ENCODE peak calls at places on chromosomes 13 and 19, in four cellular contexts. One of them, this sample, is unnamed.

GRCh38 chr13:42334329-42334706 is 62.4 kb downstream of the AKAP11 start:
- DNase-seq in glutamatergic neuron: no peak
- DNase-seq in stomach: no peak
- DNase-seq in dorsolateral prefrontal cortex: no peak
- DNase-seq in this sample: no peak

GRCh38 chr19:7426986-7427385 is 61.8 kb downstream of the PEX11G start:
- DNase-seq in stomach: no peak
- DNase-seq in glutamatergic neuron: no peak
- DNase-seq in dorsolateral prefrontal cortex: no peak
- DNase-seq in this sample: no peak

GRCh38 chr19:14536926-14537692 is 7.7 kb downstream of the TECR start:
- DNase-seq in glutamatergic neuron: peak; percentile 60
- DNase-seq in dorsolateral prefrontal cortex: no peak
- DNase-seq in stomach: peak; percentile 87
- DNase-seq in this sample: no peak

GRCh38 chr13:112137144-112137543 is 70.2 kb downstream of the SOX1 start:
- DNase-seq in glutamatergic neuron: no peak
- DNase-seq in dorsolateral prefrontal cortex: no peak
- DNase-seq in stomach: peak; percentile 8
- DNase-seq in this sample: no peak

GRCh38 chr19:39968789-39969188 is 2.2 kb upstream of the PSMC4 start:
- DNase-seq in dorsolateral prefrontal cortex: no peak
- DNase-seq in glutamatergic neuron: no peak
- DNase-seq in stomach: peak; percentile 22
- DNase-seq in this sample: no peak

GRCh38 chr13:97574926-97575325 is 141.0 kb downstream of the RAP2A start:
- DNase-seq in glutamatergic neuron: peak; percentile 50
- DNase-seq in dorsolateral prefrontal cortex: no peak
- DNase-seq in stomach: no peak
- DNase-seq in this sample: no peak

GRCh38 chr19:11729586-11729985 is 9.2 kb downstream of the ZNF823 start:
- DNase-seq in glutamatergic neuron: no peak
- DNase-seq in stomach: no peak
- DNase-seq in dorsolateral prefrontal cortex: no peak
- DNase-seq in this sample: no peak

GRCh38 chr13:111122056-111122455 is 6.9 kb downstream of the ARHGEF7 start:
- DNase-seq in stomach: no peak
- DNase-seq in dorsolateral prefrontal cortex: no peak
- DNase-seq in glutamatergic neuron: peak; percentile 63
- DNase-seq in this sample: no peak

GRCh38 chr13:102405499-102406079 is 3.7 kb upstream of the FGF14 start:
- DNase-seq in dorsolateral prefrontal cortex: no peak
- DNase-seq in stomach: no peak
- DNase-seq in glutamatergic neuron: no peak
- DNase-seq in this sample: no peak

GRCh38 chr19:31070676-31071075 is 278.6 kb downstream of the TSHZ3 start:
- DNase-seq in glutamatergic neuron: no peak
- DNase-seq in dorsolateral prefrontal cortex: no peak
- DNase-seq in stomach: no peak
- DNase-seq in this sample: no peak

GRCh38 chr13:110650436-110650835 is 35.1 kb downstream of the NAXD start:
- DNase-seq in stomach: no peak
- DNase-seq in dorsolateral prefrontal cortex: no peak
- DNase-seq in glutamatergic neuron: no peak
- DNase-seq in this sample: no peak

GRCh38 chr19:57302020-57302465 is 18.2 kb upstream of the ZNF543 start:
- DNase-seq in dorsolateral prefrontal cortex: no peak
- DNase-seq in stomach: no peak
- DNase-seq in glutamatergic neuron: no peak
- DNase-seq in this sample: no peak

GRCh38 chr19:44905437-44906160 is at the start of gene APOE:
- DNase-seq in glutamatergic neuron: no peak
- DNase-seq in dorsolateral prefrontal cortex: no peak
- DNase-seq in stomach: no peak
- DNase-seq in this sample: no peak

GRCh38 chr19:40433391-40434216 is 7.8 kb upstream of the SERTAD1 start:
- DNase-seq in stomach: peak; percentile 91
- DNase-seq in dorsolateral prefrontal cortex: peak; percentile 62
- DNase-seq in glutamatergic neuron: peak; percentile 87
- DNase-seq in this sample: peak; percentile 55

GRCh38 chr13:93724187-93724586 is 497.6 kb downstream of the GPC6 start:
- DNase-seq in glutamatergic neuron: no peak
- DNase-seq in stomach: no peak
- DNase-seq in dorsolateral prefrontal cortex: no peak
- DNase-seq in this sample: no peak

GRCh38 chr13:59538512-59538911 is 625.2 kb downstream of the DIAPH3 start:
- DNase-seq in stomach: no peak
- DNase-seq in glutamatergic neuron: no peak
- DNase-seq in dorsolateral prefrontal cortex: no peak
- DNase-seq in this sample: no peak

GRCh38 chr19:47284324-47284899 is 9.7 kb downstream of the INAFM1 start:
- DNase-seq in stomach: no peak
- DNase-seq in glutamatergic neuron: no peak
- DNase-seq in dorsolateral prefrontal cortex: no peak
- DNase-seq in this sample: no peak

GRCh38 chr13:38872693-38873092 is 117.9 kb downstream of the STOML3 start:
- DNase-seq in glutamatergic neuron: peak; percentile 62
- DNase-seq in stomach: no peak
- DNase-seq in dorsolateral prefrontal cortex: peak; percentile 48
- DNase-seq in this sample: peak; percentile 23
- TF ChIP-seq CTCF in glutamatergic neuron: peak; percentile 78
- TF ChIP-seq CTCF in stomach: peak; percentile 7
- TF ChIP-seq CTCF in dorsolateral prefrontal cortex: peak; percentile 70
- TF ChIP-seq CTCF in this sample: peak; percentile 55

GRCh38 chr19:49811328-49811727 is 1.8 kb downstream of the FUZ start:
- DNase-seq in stomach: no peak
- DNase-seq in dorsolateral prefrontal cortex: no peak
- DNase-seq in glutamatergic neuron: no peak
- DNase-seq in this sample: no peak

GRCh38 chr19:49814010-49814409 is 918 bp upstream of the FUZ start:
- DNase-seq in stomach: no peak
- DNase-seq in glutamatergic neuron: no peak
- DNase-seq in dorsolateral prefrontal cortex: no peak
- DNase-seq in this sample: no peak

GRCh38 chr19:49812452-49812996 is 568 bp downstream of the FUZ start:
- DNase-seq in glutamatergic neuron: no peak
- DNase-seq in dorsolateral prefrontal cortex: no peak
- DNase-seq in stomach: no peak
- DNase-seq in this sample: no peak

GRCh38 chr19:49809987-49810389 is 3.1 kb downstream of the FUZ start:
- DNase-seq in stomach: no peak
- DNase-seq in glutamatergic neuron: no peak
- DNase-seq in dorsolateral prefrontal cortex: no peak
- DNase-seq in this sample: no peak

DNA sequence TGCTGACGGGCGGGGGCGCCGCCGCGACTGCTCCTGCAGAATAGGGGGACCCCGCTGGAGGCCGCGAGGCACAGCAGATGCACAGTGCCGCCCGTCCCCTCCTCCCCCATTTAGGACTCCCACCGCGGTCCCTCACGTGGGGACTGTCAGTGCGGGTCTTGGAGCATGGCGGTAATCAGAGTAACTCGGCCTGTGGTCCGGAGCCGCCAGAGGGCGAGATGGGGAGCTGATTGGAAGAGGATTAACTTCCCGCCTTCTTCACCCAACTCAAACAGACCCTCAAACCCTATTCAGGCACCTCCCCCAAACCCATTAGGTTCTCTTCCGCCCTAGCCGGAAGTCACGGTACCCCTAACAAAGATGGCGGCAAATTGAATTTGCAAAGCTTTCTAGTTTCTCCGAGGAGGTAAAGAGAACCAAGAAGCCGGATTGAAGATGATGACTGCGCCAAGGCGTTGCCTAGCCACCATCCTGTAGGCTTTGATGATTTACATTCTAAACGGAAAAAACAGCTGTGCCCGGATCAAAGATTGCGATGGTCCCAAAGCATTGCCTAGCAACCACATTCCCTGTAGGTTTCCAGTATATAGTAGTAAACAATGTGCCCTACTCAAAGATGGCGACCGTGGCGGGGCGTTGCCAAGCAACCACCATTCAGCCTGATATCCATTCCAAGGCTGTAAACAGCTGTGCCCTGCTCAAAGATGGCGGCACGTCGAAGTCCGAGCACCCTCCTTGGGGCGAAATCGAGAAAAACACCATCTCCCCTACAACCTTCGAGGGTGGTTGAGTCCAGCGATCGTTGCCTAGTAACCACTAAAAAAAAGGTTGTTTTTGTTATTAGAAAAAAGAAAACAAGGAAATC is at the start of gene FUZ:
- DNase-seq in dorsolateral prefrontal cortex: peak; percentile 97
- DNase-seq in glutamatergic neuron: peak; percentile 93
- DNase-seq in stomach: peak; percentile 97
- DNase-seq in this sample: peak; percentile 98
- TF ChIP-seq CTCF in dorsolateral prefrontal cortex: peak; percentile 40
- TF ChIP-seq CTCF in glutamatergic neuron: no peak
- TF ChIP-seq CTCF in stomach: peak; percentile 19
- TF ChIP-seq CTCF in this sample: peak; percentile 46

GRCh38 chr13:49248433-49249002 is 793 bp downstream of the CDADC1 start:
- DNase-seq in glutamatergic neuron: no peak
- DNase-seq in stomach: no peak
- DNase-seq in dorsolateral prefrontal cortex: no peak
- DNase-seq in this sample: no peak
- TF ChIP-seq CTCF in glutamatergic neuron: no peak
- TF ChIP-seq CTCF in stomach: no peak
- TF ChIP-seq CTCF in dorsolateral prefrontal cortex: no peak
- TF ChIP-seq CTCF in this sample: peak; percentile 14

GRCh38 chr19:5115771-5116202 is 146.9 kb downstream of the KDM4B start:
- DNase-seq in dorsolateral prefrontal cortex: no peak
- DNase-seq in stomach: no peak
- DNase-seq in glutamatergic neuron: no peak
- DNase-seq in this sample: no peak

GRCh38 chr19:5119297-5119998 is 150.5 kb downstream of the KDM4B start:
- DNase-seq in glutamatergic neuron: no peak
- DNase-seq in stomach: no peak
- DNase-seq in dorsolateral prefrontal cortex: no peak
- DNase-seq in this sample: no peak

GRCh38 chr19:5118026-5118425 is 149.1 kb downstream of the KDM4B start:
- DNase-seq in dorsolateral prefrontal cortex: no peak
- DNase-seq in glutamatergic neuron: no peak
- DNase-seq in stomach: no peak
- DNase-seq in this sample: no peak

GRCh38 chr19:5116292-5116691 is 147.4 kb downstream of the KDM4B start:
- DNase-seq in stomach: no peak
- DNase-seq in dorsolateral prefrontal cortex: no peak
- DNase-seq in glutamatergic neuron: no peak
- DNase-seq in this sample: no peak

GRCh38 chr19:5117421-5117820 is 148.5 kb downstream of the KDM4B start:
- DNase-seq in stomach: no peak
- DNase-seq in dorsolateral prefrontal cortex: no peak
- DNase-seq in glutamatergic neuron: no peak
- DNase-seq in this sample: no peak
- TF ChIP-seq CTCF in stomach: no peak
- TF ChIP-seq CTCF in dorsolateral prefrontal cortex: no peak
- TF ChIP-seq CTCF in glutamatergic neuron: no peak
- TF ChIP-seq CTCF in this sample: no peak

GRCh38 chr19:18847516-18848463 is 16.0 kb downstream of the UPF1 start:
- DNase-seq in stomach: no peak
- DNase-seq in dorsolateral prefrontal cortex: no peak
- DNase-seq in glutamatergic neuron: no peak
- DNase-seq in this sample: no peak
- TF ChIP-seq CTCF in stomach: no peak
- TF ChIP-seq CTCF in dorsolateral prefrontal cortex: no peak
- TF ChIP-seq CTCF in glutamatergic neuron: peak; percentile 50
- TF ChIP-seq CTCF in this sample: no peak

GRCh38 chr19:15551183-15552004 is 43.1 kb downstream of the CYP4F22 start:
- DNase-seq in dorsolateral prefrontal cortex: no peak
- DNase-seq in stomach: peak; percentile 40
- DNase-seq in glutamatergic neuron: peak; percentile 51
- DNase-seq in this sample: no peak

GRCh38 chr19:15557223-15557622 is 48.9 kb downstream of the CYP4F22 start:
- DNase-seq in dorsolateral prefrontal cortex: no peak
- DNase-seq in stomach: no peak
- DNase-seq in glutamatergic neuron: no peak
- DNase-seq in this sample: no peak

GRCh38 chr19:15550847-15551182 is 42.5 kb downstream of the CYP4F22 start:
- DNase-seq in glutamatergic neuron: no peak
- DNase-seq in dorsolateral prefrontal cortex: no peak
- DNase-seq in stomach: no peak
- DNase-seq in this sample: no peak

GRCh38 chr19:15556634-15557181 is 48.4 kb downstream of the CYP4F22 start:
- DNase-seq in glutamatergic neuron: no peak
- DNase-seq in dorsolateral prefrontal cortex: no peak
- DNase-seq in stomach: no peak
- DNase-seq in this sample: no peak

DNA sequence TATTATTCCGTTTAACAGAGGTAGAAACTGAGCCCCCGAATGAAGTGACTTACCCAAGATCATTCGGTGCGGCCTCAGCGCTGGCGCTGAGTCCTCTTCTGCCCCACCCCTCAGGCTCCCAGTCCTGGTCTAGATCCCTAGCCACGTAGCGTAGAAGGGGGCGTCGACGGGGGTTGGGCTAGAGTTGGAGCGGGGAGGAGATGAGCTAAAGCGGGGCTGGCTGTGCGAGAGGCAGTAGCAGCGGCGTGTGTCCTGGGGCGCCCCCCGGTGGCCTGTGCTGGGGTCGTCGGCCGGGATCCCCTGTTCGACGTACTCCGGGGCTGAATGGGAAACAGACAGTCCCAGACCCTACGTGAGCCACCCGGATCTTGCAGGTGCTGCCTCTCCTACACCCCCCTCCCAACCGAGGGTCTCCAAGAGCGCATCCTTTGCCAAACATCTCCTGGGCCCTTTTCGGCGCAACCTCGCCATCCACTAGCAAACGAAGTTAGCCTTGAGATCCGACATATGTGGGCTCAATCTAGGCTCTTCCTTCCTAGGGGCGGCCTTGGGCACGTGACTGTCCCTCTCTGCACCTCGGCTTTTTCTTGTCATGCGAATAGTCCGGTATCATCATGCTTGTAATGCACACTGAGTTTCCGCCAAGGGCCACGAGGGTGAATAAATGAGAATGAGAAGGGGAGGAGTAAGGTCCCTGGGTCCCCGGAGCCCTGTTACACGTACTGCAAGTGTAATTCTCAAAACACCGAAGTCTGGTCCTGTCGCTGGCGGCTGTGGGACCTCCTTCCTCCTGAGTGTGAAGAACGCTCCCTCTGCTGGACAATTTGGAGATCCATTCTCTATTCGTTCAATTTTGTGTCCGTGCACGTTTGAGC is 47.7 kb downstream of the CYP4F22 start:
- DNase-seq in glutamatergic neuron: peak; percentile 95
- DNase-seq in dorsolateral prefrontal cortex: peak; percentile 54
- DNase-seq in stomach: peak; percentile 88
- DNase-seq in this sample: peak; percentile 75
- TF ChIP-seq CTCF in glutamatergic neuron: peak; percentile 84
- TF ChIP-seq CTCF in dorsolateral prefrontal cortex: peak; percentile 87
- TF ChIP-seq CTCF in stomach: peak; percentile 82
- TF ChIP-seq CTCF in this sample: peak; percentile 80